ENCODE peak calls at places on chromosomes 16 and 17, in seven cellular contexts. W is psoas muscle, B is OCI-LY7, Q is ovary, V is sigmoid colon, Z is breast epithelium, K is heart right ventricle. D is an unnamed sample.

GRCh38 chr16:75506567-75506966 is 11.3 kb upstream of the CHST6 start:
- DNase-seq in W (peak; percentile 63), B (no peak), Q (no peak), V (peak; percentile 75), Z (peak; percentile 29), K (no peak), D (no peak)

GRCh38 chr17:61309857-61310256 is 89.8 kb upstream of the TBX2 start:
- DNase-seq in W (no peak), B (no peak), Q (no peak), V (no peak), Z (no peak), K (no peak), D (no peak)

GRCh38 chr17:4833941-4834501 is 881 bp downstream of the MINK1 start:
- DNase-seq in W (no peak), B (peak; percentile 26), Q (peak; percentile 40), V (peak; percentile 68), Z (no peak), K (no peak), D (no peak)

GRCh38 chr17:32870027-32870670 is 6.8 kb downstream of the MYO1D start:
- DNase-seq in W (no peak), B (no peak), Q (peak; percentile 45), V (no peak), Z (no peak), K (no peak), D (no peak)

GRCh38 chr16:13919330-13919682 is 648 bp upstream of the ERCC4 start:
- DNase-seq in W (no peak), B (peak; percentile 59), Q (no peak), V (no peak), Z (no peak), K (no peak), D (no peak)

GRCh38 chr17:77256710-77257109 is 115.9 kb downstream of the SEC14L1 start:
- DNase-seq in W (no peak), B (no peak), Q (no peak), V (no peak), Z (no peak), K (no peak), D (no peak)

GRCh38 chr17:79843917-79844815 is 4.9 kb upstream of the CBX4 start:
- DNase-seq in W (peak; percentile 74), B (no peak), Q (peak; percentile 77), V (peak; percentile 84), Z (no peak), K (peak; percentile 78), D (no peak)

GRCh38 chr17:66268247-66268927 is 34.0 kb upstream of the PRKCA start:
- DNase-seq in W (no peak), B (no peak), Q (no peak), V (no peak), Z (no peak), K (no peak), D (no peak)

GRCh38 chr17:41547378-41547841 is 19.3 kb upstream of the KRT19 start:
- DNase-seq in W (no peak), B (no peak), Q (peak; percentile 25), V (no peak), Z (no peak), K (no peak), D (no peak)

GRCh38 chr17:50356418-50356817 is 10.5 kb downstream of the XYLT2 start:
- DNase-seq in W (no peak), B (no peak), Q (no peak), V (peak; percentile 64), Z (no peak), K (no peak), D (no peak)

GRCh38 chr16:11391576-11391975 is 46.3 kb downstream of the RMI2 start:
- DNase-seq in W (no peak), B (no peak), Q (no peak), V (peak; percentile 61), Z (no peak), K (no peak), D (no peak)

GRCh38 chr16:84055801-84056634 is 13.4 kb upstream of the SLC38A8 start:
- DNase-seq in W (peak; percentile 12), B (no peak), Q (no peak), V (peak; percentile 58), Z (no peak), K (no peak), D (no peak)

GRCh38 chr17:72120878-72121163 is at the start of gene SOX9:
- DNase-seq in W (peak; percentile 92), B (no peak), Q (no peak), V (peak; percentile 86), Z (peak; percentile 97), K (peak; percentile 84), D (no peak)

GRCh38 chr16:4263504-4264436 is 9.1 kb downstream of the TFAP4 start:
- DNase-seq in W (peak; percentile 88), B (peak; percentile 30), Q (peak; percentile 96), V (peak; percentile 96), Z (no peak), K (peak; percentile 84), D (no peak)

GRCh38 chr16:70777973-70778406 is 23.0 kb downstream of the VAC14 start:
- DNase-seq in W (no peak), B (no peak), Q (no peak), V (no peak), Z (no peak), K (no peak), D (no peak)

GRCh38 chr16:53041196-53041977 is 11.3 kb downstream of the CHD9NB start:
- DNase-seq in W (peak; percentile 92), B (no peak), Q (peak; percentile 62), V (peak; percentile 87), Z (peak; percentile 66), K (peak; percentile 90), D (no peak)

GRCh38 chr17:29341726-29342125 is 47.8 kb upstream of the NUFIP2 start:
- DNase-seq in W (no peak), B (no peak), Q (no peak), V (no peak), Z (no peak), K (no peak), D (no peak)

GRCh38 chr17:45368661-45369060 is 51.8 kb upstream of the MAP3K14 start:
- DNase-seq in W (no peak), B (no peak), Q (no peak), V (no peak), Z (no peak), K (no peak), D (no peak)

GRCh38 chr17:45372325-45372869 is 55.6 kb upstream of the MAP3K14 start:
- DNase-seq in W (no peak), B (no peak), Q (peak; percentile 10), V (peak; percentile 42), Z (no peak), K (no peak), D (no peak)

GRCh38 chr17:45370949-45371413 is 54.2 kb upstream of the MAP3K14 start:
- DNase-seq in W (no peak), B (no peak), Q (peak; percentile 7), V (peak; percentile 6), Z (no peak), K (no peak), D (no peak)

GRCh38 chr17:45374501-45374900 is 57.7 kb upstream of the MAP3K14 start:
- DNase-seq in W (no peak), B (no peak), Q (no peak), V (no peak), Z (no peak), K (no peak), D (no peak)

DNA sequence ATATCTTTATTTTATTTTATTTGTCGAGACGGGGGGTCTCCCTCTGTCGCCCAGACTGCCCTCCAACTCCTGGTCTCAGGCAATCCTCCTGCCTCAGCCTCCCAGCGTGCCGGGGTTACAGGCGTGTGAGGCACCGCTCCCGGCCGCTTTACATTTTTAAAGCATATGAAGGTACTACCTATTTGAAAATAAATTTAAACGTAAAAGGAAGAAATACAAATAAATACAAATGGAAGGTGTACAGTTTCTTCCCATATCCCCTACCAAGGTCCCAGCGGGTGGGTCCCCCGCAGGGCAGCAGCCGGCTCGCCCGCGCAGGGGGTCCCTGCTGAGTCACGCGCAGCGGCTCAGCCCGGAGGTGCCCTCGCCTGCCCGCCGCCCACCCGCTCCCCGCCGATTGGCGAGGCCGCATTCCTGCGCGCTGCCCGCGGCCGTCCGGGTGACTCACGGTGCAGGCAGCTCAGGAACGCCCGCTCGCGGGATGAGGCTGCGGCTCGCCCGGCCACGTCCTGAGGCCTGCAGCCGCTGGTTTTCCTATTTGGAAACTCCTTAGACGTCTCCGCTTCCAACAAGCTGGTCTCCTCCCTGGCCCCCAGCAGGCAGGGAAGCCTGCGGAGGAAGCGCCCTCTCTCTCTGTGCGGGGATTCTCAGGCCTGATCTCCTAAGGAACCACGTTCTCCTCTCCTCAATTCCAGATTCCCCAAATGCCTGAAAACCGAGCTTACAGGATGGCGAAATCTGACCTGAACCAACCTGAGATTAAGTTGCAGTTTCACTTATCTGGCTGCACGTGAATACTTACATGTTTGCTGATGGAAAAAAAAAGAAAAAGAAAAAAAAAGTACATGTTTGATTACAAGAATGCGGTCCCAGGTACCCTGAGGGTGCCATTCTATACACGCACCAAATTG is 54.8 kb upstream of the MAP3K14 start:
- DNase-seq in W (peak; percentile 92), B (no peak), Q (peak; percentile 72), V (peak; percentile 90), Z (peak; percentile 92), K (peak; percentile 80), D (peak; percentile 36)
- H3K27ac ChIP-seq in W (peak overlapping the region; percentile 81), B (no peak overlapping the region), Q (peak overlapping the region; percentile 32), V (peak overlapping the region; percentile 87), Z (peak overlapping the region; percentile 88), K (peak overlapping the region; percentile 81), D (peak overlapping the region; percentile 72)

GRCh38 chr17:47733047-47733413 is at the start of gene TBX21:
- DNase-seq in W (peak; percentile 83), B (peak; percentile 41), Q (no peak), V (peak; percentile 72), Z (peak; percentile 39), K (peak; percentile 70), D (no peak)
- H3K4me3 ChIP-seq in W (peak within 1 kb of the TSS; percentile 62), B (no peak within 1 kb of the TSS), Q (peak within 1 kb of the TSS; percentile 21), V (peak within 1 kb of the TSS; percentile 8), Z (peak within 1 kb of the TSS; percentile 69), K (peak within 1 kb of the TSS; percentile 40), D (peak within 1 kb of the TSS; percentile 67)

DNA sequence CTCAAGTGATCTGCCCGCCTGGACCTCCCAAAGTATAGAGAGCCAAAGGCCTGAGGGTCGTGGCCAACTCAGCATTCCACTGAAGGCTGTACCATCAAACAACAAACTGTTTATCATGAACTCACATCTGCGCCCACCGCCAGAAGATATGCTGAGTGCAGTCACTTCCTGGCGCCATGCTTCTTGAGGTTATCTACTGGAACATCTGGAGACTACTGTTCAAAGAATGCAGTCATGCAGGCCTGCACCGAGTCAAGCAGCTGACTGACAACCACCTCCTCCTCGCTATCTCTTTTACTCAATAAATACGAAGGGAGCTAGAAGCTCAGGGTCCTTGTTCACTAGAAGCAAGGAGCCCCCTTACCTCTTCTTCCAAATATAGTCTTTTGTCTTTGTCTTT is 473.9 kb upstream of the EEF2KMT start:
- DNase-seq in W (no peak), B (no peak), Q (no peak), V (no peak), Z (no peak), K (no peak), D (no peak)
- H3K9me3 ChIP-seq in W (no peaks in the 10 kb centered on the region), B (no peaks in the 10 kb centered on the region), Q (no peaks in the 10 kb centered on the region), V (no peaks in the 10 kb centered on the region), Z (no peaks in the 10 kb centered on the region), K (no peaks in the 10 kb centered on the region), D (no peaks in the 10 kb centered on the region)

GRCh38 chr17:42779942-42780815 is at the start of gene WNK4:
- DNase-seq in W (no peak), B (no peak), Q (no peak), V (peak; percentile 57), Z (no peak), K (no peak), D (no peak)
- H3K27ac ChIP-seq in W (no peak within 1 kb of the TSS), B (no peak within 1 kb of the TSS), Q (peak within 1 kb of the TSS; percentile 20), V (peak within 1 kb of the TSS; percentile 62), Z (peak within 1 kb of the TSS; percentile 61), K (no peak within 1 kb of the TSS), D (no peak within 1 kb of the TSS)

GRCh38 chr17:16464001-16464640 is 27.9 kb downstream of the LRRC75A start:
- DNase-seq in W (no peak), B (no peak), Q (no peak), V (no peak), Z (no peak), K (no peak), D (no peak)
- H3K4me3 ChIP-seq in W (no peak overlapping the region), B (no peak overlapping the region), Q (no peak overlapping the region), V (no peak overlapping the region), Z (no peak overlapping the region), K (no peak overlapping the region), D (no peak overlapping the region)

D was measured in thoracic aorta.